ENCODE peak calls at places on chromosomes 5 and 9, in seven cellular contexts. One of them, this sample, is unnamed.

GRCh38 chr5:124698774-124699173 is 47.7 kb downstream of the ZNF608 start:
- DNase-seq in adipocyte: no peak
- DNase-seq in astrocyte of the spinal cord: peak
- DNase-seq in upper lobe of left lung: no peak
- DNase-seq in HCT116: no peak
- DNase-seq in fibroblast of pulmonary artery: no peak
- DNase-seq in A549: no peak
- DNase-seq in this sample: no peak

GRCh38 chr9:126844085-126844484 is 16.4 kb upstream of the ZBTB34 start:
- DNase-seq in adipocyte: peak
- DNase-seq in astrocyte of the spinal cord: peak
- DNase-seq in upper lobe of left lung: no peak
- DNase-seq in HCT116: no peak
- DNase-seq in fibroblast of pulmonary artery: peak
- DNase-seq in A549: no peak
- DNase-seq in this sample: peak

GRCh38 chr9:105328296-105328695 is 83.8 kb downstream of the SLC44A1 start:
- DNase-seq in adipocyte: no peak
- DNase-seq in astrocyte of the spinal cord: no peak
- DNase-seq in upper lobe of left lung: no peak
- DNase-seq in HCT116: no peak
- DNase-seq in fibroblast of pulmonary artery: no peak
- DNase-seq in A549: no peak
- DNase-seq in this sample: no peak

GRCh38 chr5:80260461-80260860 is 4.6 kb upstream of the SERINC5 start:
- DNase-seq in adipocyte: no peak
- DNase-seq in astrocyte of the spinal cord: no peak
- DNase-seq in upper lobe of left lung: no peak
- DNase-seq in HCT116: no peak
- DNase-seq in fibroblast of pulmonary artery: no peak
- DNase-seq in A549: no peak
- DNase-seq in this sample: no peak

GRCh38 chr5:6820851-6821479 is 107.7 kb downstream of the TENT4A start:
- DNase-seq in adipocyte: no peak
- DNase-seq in astrocyte of the spinal cord: peak
- DNase-seq in upper lobe of left lung: no peak
- DNase-seq in HCT116: peak
- DNase-seq in fibroblast of pulmonary artery: peak
- DNase-seq in A549: peak
- DNase-seq in this sample: peak

GRCh38 chr9:72477862-72478564 is 43.4 kb upstream of the TMC1 start:
- DNase-seq in adipocyte: peak
- DNase-seq in astrocyte of the spinal cord: peak
- DNase-seq in upper lobe of left lung: peak
- DNase-seq in HCT116: peak
- DNase-seq in fibroblast of pulmonary artery: peak
- DNase-seq in A549: peak
- DNase-seq in this sample: peak

GRCh38 chr9:136095495-136096058 is 488 bp upstream of the NACC2 start:
- DNase-seq in adipocyte: peak
- DNase-seq in astrocyte of the spinal cord: no peak
- DNase-seq in upper lobe of left lung: peak
- DNase-seq in HCT116: no peak
- DNase-seq in fibroblast of pulmonary artery: peak
- DNase-seq in A549: no peak
- DNase-seq in this sample: peak

GRCh38 chr9:33379666-33380389 is 22.5 kb downstream of the AQP7 start:
- DNase-seq in adipocyte: no peak
- DNase-seq in astrocyte of the spinal cord: no peak
- DNase-seq in upper lobe of left lung: no peak
- DNase-seq in HCT116: no peak
- DNase-seq in fibroblast of pulmonary artery: no peak
- DNase-seq in A549: no peak
- DNase-seq in this sample: no peak

GRCh38 chr5:78666041-78666444 is 17.5 kb upstream of the LHFPL2 start:
- DNase-seq in adipocyte: peak
- DNase-seq in astrocyte of the spinal cord: peak
- DNase-seq in upper lobe of left lung: no peak
- DNase-seq in HCT116: no peak
- DNase-seq in fibroblast of pulmonary artery: no peak
- DNase-seq in A549: no peak
- DNase-seq in this sample: no peak

GRCh38 chr5:17895296-17896058 is 261.2 kb downstream of the TAF11L14 start:
- DNase-seq in adipocyte: peak
- DNase-seq in astrocyte of the spinal cord: no peak
- DNase-seq in upper lobe of left lung: no peak
- DNase-seq in HCT116: no peak
- DNase-seq in fibroblast of pulmonary artery: no peak
- DNase-seq in A549: no peak
- DNase-seq in this sample: peak

GRCh38 chr5:59036274-59036961 is 453.5 kb downstream of the RAB3C start:
- DNase-seq in adipocyte: peak
- DNase-seq in astrocyte of the spinal cord: peak
- DNase-seq in upper lobe of left lung: peak
- DNase-seq in HCT116: peak
- DNase-seq in fibroblast of pulmonary artery: peak
- DNase-seq in A549: no peak
- DNase-seq in this sample: peak

GRCh38 chr9:127053057-127053821 is 69.2 kb downstream of the ANGPTL2 start:
- DNase-seq in adipocyte: no peak
- DNase-seq in astrocyte of the spinal cord: no peak
- DNase-seq in upper lobe of left lung: no peak
- DNase-seq in HCT116: no peak
- DNase-seq in fibroblast of pulmonary artery: no peak
- DNase-seq in A549: no peak
- DNase-seq in this sample: no peak

GRCh38 chr5:170248172-170248571 is 15.4 kb downstream of the C5orf58 start:
- DNase-seq in adipocyte: no peak
- DNase-seq in astrocyte of the spinal cord: no peak
- DNase-seq in upper lobe of left lung: no peak
- DNase-seq in HCT116: no peak
- DNase-seq in fibroblast of pulmonary artery: no peak
- DNase-seq in A549: no peak
- DNase-seq in this sample: no peak

GRCh38 chr5:124453221-124454032 is 293.0 kb downstream of the ZNF608 start:
- DNase-seq in adipocyte: peak
- DNase-seq in astrocyte of the spinal cord: peak
- DNase-seq in upper lobe of left lung: no peak
- DNase-seq in HCT116: peak
- DNase-seq in fibroblast of pulmonary artery: peak
- DNase-seq in A549: no peak
- DNase-seq in this sample: peak

GRCh38 chr5:126357585-126358342 is 65.4 kb upstream of the GRAMD2B start:
- DNase-seq in adipocyte: no peak
- DNase-seq in astrocyte of the spinal cord: no peak
- DNase-seq in upper lobe of left lung: no peak
- DNase-seq in HCT116: no peak
- DNase-seq in fibroblast of pulmonary artery: no peak
- DNase-seq in A549: no peak
- DNase-seq in this sample: no peak

GRCh38 chr9:136399176-136400037 is 563 bp downstream of the SNAPC4 start:
- DNase-seq in adipocyte: peak
- DNase-seq in astrocyte of the spinal cord: no peak
- DNase-seq in upper lobe of left lung: no peak
- DNase-seq in HCT116: no peak
- DNase-seq in fibroblast of pulmonary artery: peak
- DNase-seq in A549: no peak
- DNase-seq in this sample: peak

GRCh38 chr5:64163746-64164145 is 1.9 kb upstream of the RNF180 start:
- DNase-seq in adipocyte: no peak
- DNase-seq in astrocyte of the spinal cord: no peak
- DNase-seq in upper lobe of left lung: no peak
- DNase-seq in HCT116: no peak
- DNase-seq in fibroblast of pulmonary artery: no peak
- DNase-seq in A549: no peak
- DNase-seq in this sample: no peak

GRCh38 chr5:64165160-64165499 is 513 bp upstream of the RNF180 start:
- DNase-seq in adipocyte: no peak
- DNase-seq in astrocyte of the spinal cord: no peak
- DNase-seq in upper lobe of left lung: no peak
- DNase-seq in HCT116: no peak
- DNase-seq in fibroblast of pulmonary artery: no peak
- DNase-seq in A549: no peak
- DNase-seq in this sample: no peak

GRCh38 chr5:64166201-64166959 is 737 bp downstream of the RNF180 start:
- DNase-seq in adipocyte: no peak
- DNase-seq in astrocyte of the spinal cord: peak
- DNase-seq in upper lobe of left lung: no peak
- DNase-seq in HCT116: no peak
- DNase-seq in fibroblast of pulmonary artery: peak
- DNase-seq in A549: peak
- DNase-seq in this sample: peak

GRCh38 chr5:64164166-64164565 is 1.5 kb upstream of the RNF180 start:
- DNase-seq in adipocyte: peak
- DNase-seq in astrocyte of the spinal cord: no peak
- DNase-seq in upper lobe of left lung: no peak
- DNase-seq in HCT116: no peak
- DNase-seq in fibroblast of pulmonary artery: no peak
- DNase-seq in A549: no peak
- DNase-seq in this sample: no peak

GRCh38 chr5:64165500-64166200 is at the start of gene RNF180:
- DNase-seq in adipocyte: peak
- DNase-seq in astrocyte of the spinal cord: peak
- DNase-seq in upper lobe of left lung: peak
- DNase-seq in HCT116: no peak
- DNase-seq in fibroblast of pulmonary artery: peak
- DNase-seq in A549: peak
- DNase-seq in this sample: peak
- H3K4me3 ChIP-seq in adipocyte: peak
- H3K4me3 ChIP-seq in astrocyte of the spinal cord: peak
- H3K4me3 ChIP-seq in upper lobe of left lung: peak
- H3K4me3 ChIP-seq in HCT116: no peak
- H3K4me3 ChIP-seq in fibroblast of pulmonary artery: peak
- H3K4me3 ChIP-seq in A549: peak
- H3K4me3 ChIP-seq in this sample: peak

DNA sequence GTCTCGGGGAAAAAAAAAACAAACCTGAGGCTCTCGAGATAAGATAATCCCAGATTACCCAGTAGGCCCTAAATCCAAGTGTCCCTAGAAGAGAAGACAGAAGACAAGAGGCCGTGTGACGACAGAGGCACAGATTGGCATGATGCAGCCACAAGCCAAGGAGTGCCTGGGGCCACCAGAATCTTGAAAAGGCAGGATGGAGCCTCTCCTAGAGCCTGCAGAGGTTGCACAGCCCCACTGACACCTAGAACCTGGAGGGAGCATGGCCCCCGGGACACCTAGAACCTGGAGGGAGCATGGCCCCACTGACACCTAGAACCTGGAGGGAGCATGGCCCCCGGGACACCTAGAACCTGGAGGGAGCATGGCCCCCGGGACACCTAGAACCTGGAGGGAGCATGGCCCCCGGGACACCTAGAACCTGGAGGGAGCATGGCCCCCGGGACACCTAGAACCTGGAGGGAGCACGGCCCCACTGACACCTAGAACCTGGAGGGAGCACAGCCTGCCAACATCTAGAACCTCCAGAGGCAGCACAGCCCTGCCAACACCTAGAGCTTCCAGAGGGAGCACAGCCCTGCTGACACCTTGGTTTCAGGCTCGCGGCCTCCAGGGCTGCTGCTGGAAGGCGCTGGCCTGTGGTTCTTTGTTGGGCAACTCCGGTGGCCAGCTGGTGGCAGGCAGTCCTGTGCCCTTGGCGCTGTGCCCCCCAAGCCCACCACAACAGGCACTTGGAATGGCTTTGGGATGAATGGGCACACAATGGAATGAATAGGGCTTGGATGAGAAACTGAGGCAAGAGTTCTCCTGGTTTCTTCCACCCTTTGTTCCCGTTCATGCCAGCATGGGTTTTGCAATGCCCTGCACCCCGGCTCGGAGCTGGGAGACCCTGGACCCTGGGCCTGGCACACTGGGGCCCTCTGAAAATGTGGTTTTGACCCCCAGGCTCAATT is 39.2 kb downstream of the VAV2 start:
- DNase-seq in adipocyte: no peak
- DNase-seq in astrocyte of the spinal cord: no peak
- DNase-seq in upper lobe of left lung: no peak
- DNase-seq in HCT116: no peak
- DNase-seq in fibroblast of pulmonary artery: no peak
- DNase-seq in A549: no peak
- DNase-seq in this sample: no peak
- H3K4me3 ChIP-seq in adipocyte: no peak
- H3K4me3 ChIP-seq in astrocyte of the spinal cord: no peak
- H3K4me3 ChIP-seq in upper lobe of left lung: no peak
- H3K4me3 ChIP-seq in HCT116: no peak
- H3K4me3 ChIP-seq in fibroblast of pulmonary artery: no peak
- H3K4me3 ChIP-seq in A549: no peak
- H3K4me3 ChIP-seq in this sample: no peak

DNA sequence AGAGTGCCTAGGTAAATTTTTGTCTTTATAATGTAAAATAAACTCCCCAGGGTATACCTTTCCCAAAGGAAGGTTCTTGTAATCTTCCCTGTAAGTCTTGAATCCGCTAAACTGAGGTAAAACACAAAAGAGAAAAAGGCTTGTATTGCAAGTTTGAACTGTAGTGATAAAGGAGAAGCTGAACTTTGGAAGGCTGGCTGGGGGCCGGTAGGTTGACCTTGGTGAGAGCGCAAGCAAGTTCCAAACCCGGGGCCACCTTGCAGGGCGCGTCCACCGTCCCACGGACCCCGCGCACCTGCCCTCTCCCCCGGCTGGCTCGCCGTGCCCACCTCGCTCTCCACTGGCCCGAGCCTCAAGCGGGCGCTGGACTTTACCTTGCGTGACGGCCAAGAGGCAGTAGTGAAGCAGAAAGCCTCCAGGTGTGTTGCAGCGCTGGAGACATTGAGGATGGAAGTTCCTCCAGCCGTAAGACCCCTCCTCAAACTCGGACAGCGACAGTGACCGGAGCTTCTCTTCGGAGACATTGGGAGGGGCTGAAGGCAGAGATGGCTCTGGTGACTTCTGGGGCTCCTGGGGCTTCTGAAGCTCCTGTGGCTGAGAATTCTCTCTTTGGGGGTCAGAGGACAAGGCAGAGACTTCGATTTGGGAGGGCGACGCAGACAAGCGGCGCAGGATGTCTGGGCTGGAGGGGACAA is 403 bp downstream of the SLCO4C1 start:
- DNase-seq in adipocyte: no peak
- DNase-seq in astrocyte of the spinal cord: no peak
- DNase-seq in upper lobe of left lung: peak
- DNase-seq in HCT116: no peak
- DNase-seq in fibroblast of pulmonary artery: no peak
- DNase-seq in A549: no peak
- DNase-seq in this sample: no peak
- H3K4me3 ChIP-seq in adipocyte: peak
- H3K4me3 ChIP-seq in astrocyte of the spinal cord: peak
- H3K4me3 ChIP-seq in upper lobe of left lung: peak
- H3K4me3 ChIP-seq in HCT116: no peak
- H3K4me3 ChIP-seq in fibroblast of pulmonary artery: peak
- H3K4me3 ChIP-seq in A549: peak
- H3K4me3 ChIP-seq in this sample: peak

DNA sequence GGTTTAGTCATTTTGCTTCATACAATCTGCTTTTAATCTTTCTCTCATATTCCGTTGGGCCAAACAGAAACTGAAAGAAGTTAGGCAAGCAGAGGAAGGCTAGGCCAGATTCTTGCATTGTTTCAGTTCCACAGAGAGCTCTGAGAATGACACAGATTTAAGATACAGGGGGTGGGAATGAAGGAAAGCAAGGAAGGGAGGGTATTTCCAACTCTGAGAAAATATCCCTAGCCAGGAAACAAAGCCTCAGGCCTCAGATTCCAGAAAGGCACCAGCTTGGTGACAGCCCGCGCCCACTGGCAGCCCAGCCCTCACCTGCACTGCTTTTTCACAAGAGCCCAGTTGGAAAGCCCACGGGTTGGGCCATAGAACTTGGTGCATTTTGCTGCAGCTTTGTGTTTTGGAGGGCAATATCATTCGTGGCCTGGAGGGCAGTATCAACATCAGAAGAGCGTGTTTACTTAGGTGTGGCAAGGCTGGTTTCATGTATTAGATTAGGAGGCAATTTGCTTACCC is 63.5 kb downstream of the ENC1 start:
- DNase-seq in adipocyte: peak
- DNase-seq in astrocyte of the spinal cord: peak
- DNase-seq in upper lobe of left lung: no peak
- DNase-seq in HCT116: no peak
- DNase-seq in fibroblast of pulmonary artery: peak
- DNase-seq in A549: no peak
- DNase-seq in this sample: no peak
- H3K4me3 ChIP-seq in adipocyte: peak
- H3K4me3 ChIP-seq in astrocyte of the spinal cord: no peak
- H3K4me3 ChIP-seq in upper lobe of left lung: peak
- H3K4me3 ChIP-seq in HCT116: no peak
- H3K4me3 ChIP-seq in fibroblast of pulmonary artery: no peak
- H3K4me3 ChIP-seq in A549: no peak
- H3K4me3 ChIP-seq in this sample: no peak